ENCODE peak calls at places on chromosomes 1 and 21, in nine cellular contexts. H, S, M, N, D, Y, B, F and P are unnamed samples.

GRCh38 chr1:19341201-19342076 is 29.3 kb downstream of the SLC66A1 start:
- DNase-seq in F (peak; percentile 65), B (peak; percentile 53), D (peak; percentile 89), Y (peak; percentile 38), N (peak; percentile 74), S (peak; percentile 62), M (no peak), H (peak; percentile 86), P (no peak)

GRCh38 chr1:29280780-29281131 is 44.4 kb downstream of the PTPRU start:
- DNase-seq in H (no peak), S (no peak), N (no peak), B (no peak), Y (no peak), D (no peak), F (no peak), M (no peak), P (peak; percentile 85)

GRCh38 chr1:67684526-67685066 is 405 bp upstream of the GADD45A start:
- DNase-seq in H (no peak), Y (no peak), F (peak; percentile 5), D (no peak), B (no peak), S (peak; percentile 66), M (no peak), N (no peak), P (no peak)

GRCh38 chr1:17212487-17213121 is 7.7 kb downstream of the PADI1 start:
- DNase-seq in H (no peak), N (peak; percentile 86), F (peak; percentile 85), Y (peak; percentile 55), M (no peak), B (peak; percentile 33), D (no peak), S (no peak), P (no peak)

GRCh38 chr21:31848339-31848985 is 24.4 kb upstream of the HUNK start:
- DNase-seq in H (no peak), N (no peak), B (no peak), D (no peak), S (no peak), Y (no peak), F (no peak), M (no peak), P (no peak)

GRCh38 chr1:34597877-34598514 is 156.9 kb upstream of the GJB5 start:
- DNase-seq in D (peak; percentile 79), H (peak; percentile 90), M (peak; percentile 93), F (peak; percentile 3), N (peak; percentile 63), S (peak; percentile 58), B (no peak), Y (peak; percentile 26), P (peak; percentile 20)

GRCh38 chr1:187417524-187417923 is 588.8 kb downstream of the PLA2G4A start:
- DNase-seq in N (no peak), F (no peak), S (no peak), M (no peak), Y (no peak), D (no peak), B (no peak), H (no peak), P (no peak)

GRCh38 chr1:220877348-220878095 is 1.7 kb upstream of the HLX start:
- DNase-seq in B (no peak), N (no peak), Y (no peak), M (no peak), H (no peak), D (no peak), F (no peak), S (no peak), P (no peak)

GRCh38 chr1:121538943-121539575 is 354.3 kb downstream of the SRGAP2C start:
- DNase-seq in F (no peak), N (no peak), B (no peak), D (no peak), M (no peak), S (no peak), H (no peak), Y (no peak), P (no peak)

GRCh38 chr21:31559368-31560119 is 99.9 kb upstream of the SOD1 start:
- DNase-seq in B (peak; percentile 77), Y (peak; percentile 31), H (peak; percentile 99), F (peak; percentile 95), D (peak; percentile 67), M (peak; percentile 97), S (peak; percentile 71), N (peak; percentile 55), P (peak; percentile 84)

GRCh38 chr1:221683681-221684080 is 58.2 kb downstream of the DUSP10 start:
- DNase-seq in B (no peak), F (no peak), H (no peak), Y (no peak), N (peak; percentile 16), D (no peak), M (no peak), S (no peak), P (no peak)

GRCh38 chr1:168116327-168116799 is 20.4 kb downstream of the GPR161 start:
- DNase-seq in H (no peak), M (no peak), Y (no peak), N (no peak), F (no peak), S (peak; percentile 78), D (no peak), B (no peak), P (no peak)

GRCh38 chr1:66084442-66084841 is 291.7 kb downstream of the PDE4B start:
- DNase-seq in N (no peak), B (no peak), H (no peak), D (no peak), F (no peak), M (no peak), Y (no peak), S (no peak), P (no peak)

GRCh38 chr1:42658880-42659337 is 686 bp downstream of the PPIH start:
- DNase-seq in D (no peak), B (no peak), F (no peak), N (no peak), S (no peak), H (no peak), M (no peak), Y (no peak), P (no peak)

GRCh38 chr1:205570173-205570501 is 61.7 kb downstream of the ELK4 start:
- DNase-seq in F (no peak), H (no peak), S (no peak), Y (no peak), N (no peak), D (no peak), B (no peak), M (no peak), P (no peak)

GRCh38 chr1:25182629-25183028 is 49.7 kb downstream of the SYF2 start:
- DNase-seq in S (no peak), B (no peak), Y (peak; percentile 30), M (no peak), N (peak; percentile 64), D (no peak), F (no peak), H (no peak), P (peak; percentile 51)

GRCh38 chr1:224065455-224065854 is 48.5 kb upstream of the FBXO28 start:
- DNase-seq in B (no peak), S (peak; percentile 91), Y (no peak), D (no peak), H (no peak), N (peak; percentile 52), F (no peak), M (no peak), P (peak; percentile 51)

GRCh38 chr1:39102537-39103320 is 76.6 kb downstream of the NDUFS5 start:
- DNase-seq in D (peak; percentile 75), B (no peak), S (peak; percentile 68), F (peak; percentile 54), N (peak; percentile 86), M (peak; percentile 67), H (no peak), Y (peak; percentile 78), P (no peak)

GRCh38 chr1:232473319-232473718 is 156.6 kb downstream of the SIPA1L2 start:
- DNase-seq in M (no peak), B (no peak), S (no peak), N (peak; percentile 61), D (no peak), Y (peak; percentile 20), H (no peak), F (no peak), P (no peak)

GRCh38 chr1:177927021-177927596 is 42.7 kb downstream of the SEC16B start:
- DNase-seq in H (no peak), F (no peak), S (no peak), N (peak; percentile 93), B (no peak), Y (peak; percentile 67), D (no peak), M (no peak), P (peak; percentile 78)

GRCh38 chr1:24920155-24920925 is 9.7 kb downstream of the RUNX3 start:
- DNase-seq in F (no peak), D (peak; percentile 59), H (no peak), Y (no peak), M (no peak), S (no peak), N (peak; percentile 74), B (no peak), P (no peak)

GRCh38 chr1:68377098-68377497 is 72.7 kb downstream of the RPE65 start:
- DNase-seq in S (no peak), B (no peak), Y (no peak), H (no peak), D (no peak), F (no peak), M (no peak), N (no peak), P (no peak)

GRCh38 chr1:23134055-23134454 is 34.6 kb downstream of the LUZP1 start:
- DNase-seq in F (no peak), S (no peak), D (no peak), N (no peak), H (no peak), M (no peak), B (no peak), Y (no peak), P (no peak)

GRCh38 chr1:161720956-161721737 is at the start of gene FCRLB:
- DNase-seq in N (no peak), H (no peak), D (no peak), S (no peak), M (no peak), Y (no peak), B (no peak), F (no peak), P (no peak)

GRCh38 chr1:229087339-229087738 is 183.6 kb upstream of the RAB4A start:
- DNase-seq in M (no peak), H (no peak), D (no peak), F (no peak), S (no peak), N (peak; percentile 24), Y (no peak), B (no peak), P (no peak)

GRCh38 chr1:169102567-169102966 is 3.9 kb upstream of the ATP1B1 start:
- DNase-seq in H (no peak), S (peak; percentile 57), M (no peak), Y (peak; percentile 35), N (peak; percentile 73), F (no peak), B (no peak), D (no peak), P (no peak)

GRCh38 chr1:40691538-40692428 is at the start of gene NFYC:
- DNase-seq in H (peak; percentile 96), B (peak; percentile 87), D (peak; percentile 95), Y (peak; percentile 98), F (peak; percentile 94), M (peak; percentile 100), S (peak; percentile 100), N (peak; percentile 97), P (peak; percentile 91)

GRCh38 chr21:33650929-33651505 is 8.7 kb downstream of the ITSN1 start:
- DNase-seq in M (no peak), N (no peak), H (no peak), D (no peak), F (no peak), B (no peak), Y (no peak), S (no peak), P (no peak)

GRCh38 chr1:75964760-75965408 is 32.7 kb upstream of the ASB17 start:
- DNase-seq in M (no peak), Y (no peak), B (no peak), H (no peak), N (no peak), S (no peak), D (no peak), F (no peak), P (peak; percentile 21)